ENCODE peak calls at places on chromosomes 5 and 9, in five cellular contexts. S, P, M, D and C are unnamed samples.
A peak's percentile ranks its signal among the peaks of the same experiment; 100 is the strongest.

GRCh38 chr5:123422433-123423277 is 548 bp downstream of the CEP120 start:
- DNase-seq in S (peak; percentile 44), P (no peak), M (peak; percentile 44), D (no peak), C (no peak)

GRCh38 chr9:100455470-100455869 is 17.5 kb upstream of the TMEFF1 start:
- DNase-seq in S (no peak), P (no peak), M (no peak), D (no peak), C (no peak)

GRCh38 chr5:178111925-178112324 is 1.4 kb upstream of the N4BP3 start:
- DNase-seq in S (no peak), P (no peak), M (no peak), D (no peak), C (no peak)

GRCh38 chr5:145946112-145946861 is 9.9 kb downstream of the SH3RF2 start:
- DNase-seq in S (peak; percentile 99), P (peak; percentile 37), M (no peak), D (no peak), C (no peak)

GRCh38 chr9:137580209-137580957 is 1.7 kb upstream of the DPH7 start:
- DNase-seq in S (peak; percentile 15), P (no peak), M (no peak), D (no peak), C (no peak)

GRCh38 chr9:37474438-37474837 is 9.2 kb upstream of the ZBTB5 start:
- DNase-seq in S (no peak), P (no peak), M (no peak), D (no peak), C (no peak)

GRCh38 chr9:21527579-21527978 is 45.5 kb upstream of the IFNE start:
- DNase-seq in S (no peak), P (no peak), M (no peak), D (no peak), C (no peak)

GRCh38 chr5:59817536-59817935 is 76.0 kb downstream of the PDE4D start:
- DNase-seq in S (no peak), P (no peak), M (no peak), D (no peak), C (no peak)

GRCh38 chr5:102800427-102800826 is 45.3 kb downstream of the PAM start:
- DNase-seq in S (no peak), P (no peak), M (no peak), D (no peak), C (no peak)